ENCODE peak calls at places on chromosome 20, in nine cellular contexts. J is pulmonary artery endothelial cell; E is GM23338; H is CD8-positive, alpha-beta T cell; W is upper lobe of right lung; S is retina; L is H4; B is astrocyte of the hippocampus; V is dermis blood vessel endothelial cell. A is an unnamed sample.

GRCh38 chr20:62908971-62909791 is 17.1 kb downstream of the DIDO1 start:
- DNase-seq in V (no peak), H (no peak), B (no peak), L (no peak), S (no peak), W (no peak), E (no peak), J (no peak), A (no peak)

GRCh38 chr20:8018928-8019177 is 708 bp downstream of the TMX4 start:
- DNase-seq in S (no peak), L (peak; percentile 37), H (no peak), E (no peak), W (no peak), J (no peak), V (no peak), B (no peak), A (no peak)

GRCh38 chr20:1215386-1216170 is 10.3 kb upstream of the RAD21L1 start:
- DNase-seq in W (no peak), B (no peak), J (no peak), V (no peak), E (no peak), S (no peak), H (no peak), L (no peak), A (no peak)

GRCh38 chr20:46324379-46324778 is 16.1 kb upstream of the CDH22 start:
- DNase-seq in J (no peak), B (no peak), L (no peak), V (no peak), H (no peak), E (no peak), W (no peak), S (no peak), A (no peak)

GRCh38 chr20:45751714-45752113 is 29.6 kb downstream of the SPINT4 start:
- DNase-seq in W (no peak), V (no peak), B (no peak), E (no peak), S (no peak), J (no peak), H (no peak), L (no peak), A (no peak)

GRCh38 chr20:38303908-38304379 is at the start of gene BPI:
- DNase-seq in V (no peak), H (no peak), L (peak; percentile 86), B (peak; percentile 39), S (no peak), J (no peak), E (no peak), W (peak; percentile 76), A (peak; percentile 66)

GRCh38 chr20:52313335-52313963 is 121.9 kb upstream of the ZFP64 start:
- DNase-seq in H (no peak), L (peak; percentile 78), E (peak; percentile 79), V (peak; percentile 63), W (no peak), J (no peak), B (peak; percentile 59), S (peak; percentile 67), A (no peak)

GRCh38 chr20:39700527-39700926 is 738.4 kb downstream of the DHX35 start:
- DNase-seq in S (no peak), H (no peak), E (no peak), V (no peak), B (no peak), W (no peak), L (no peak), J (no peak), A (no peak)

GRCh38 chr20:25308083-25308491 is 60.2 kb downstream of the PYGB start:
- DNase-seq in V (no peak), L (no peak), E (no peak), B (no peak), S (no peak), H (no peak), W (peak; percentile 48), J (no peak), A (peak; percentile 58)

GRCh38 chr20:21713901-21714296 is 8.4 kb downstream of the PAX1 start:
- DNase-seq in V (no peak), E (peak; percentile 69), B (no peak), H (no peak), J (no peak), S (peak; percentile 40), L (no peak), W (no peak), A (no peak)